ENCODE peak calls at places on chromosomes 5 and 9, in six cellular contexts. P is PC-3, S is mucosa of descending colon, B is GM12865, C is epithelial cell of esophagus, U is neural progenitor cell. R is an unnamed sample.
A peak's percentile ranks its signal among the peaks of the same experiment; 100 is the strongest.

GRCh38 chr5:177447066-177447610 is 524 bp downstream of the PRR7 start:
- DNase-seq in P (peak; percentile 60), B (peak; percentile 81), C (peak; percentile 42), U (peak; percentile 94), S (peak; percentile 66), R (peak; percentile 91)

GRCh38 chr9:120587357-120587756 is 7.4 kb upstream of the CDK5RAP2 start:
- DNase-seq in C (no peak), U (no peak), S (no peak), B (no peak), P (no peak), R (no peak)

GRCh38 chr5:180114304-180115003 is 42.9 kb upstream of the RNF130 start:
- DNase-seq in C (no peak), S (peak; percentile 4), B (no peak), P (no peak), U (no peak), R (no peak)

GRCh38 chr9:85310531-85311070 is 431.2 kb downstream of the AGTPBP1 start:
- DNase-seq in C (no peak), S (no peak), B (no peak), P (no peak), U (no peak), R (no peak)

GRCh38 chr5:115986358-115986757 is 24.1 kb downstream of the LVRN start:
- DNase-seq in S (no peak), U (no peak), P (no peak), B (no peak), C (no peak), R (no peak)

GRCh38 chr5:91840412-91840811 is 457.3 kb upstream of the ARRDC3 start:
- DNase-seq in P (no peak), U (peak; percentile 71), B (no peak), S (no peak), C (no peak), R (no peak)

GRCh38 chr5:105506692-105507277 is 1944.2 kb upstream of the NUDT12 start:
- DNase-seq in S (no peak), U (peak; percentile 55), B (peak; percentile 9), P (peak; percentile 46), C (peak; percentile 54), R (peak; percentile 7)

GRCh38 chr5:3310551-3311340 is 284.9 kb upstream of the IRX1 start:
- DNase-seq in U (peak; percentile 35), P (peak; percentile 6), B (no peak), S (no peak), C (peak; percentile 55), R (no peak)

GRCh38 chr9:127565231-127565630 is 46.8 kb upstream of the STXBP1 start:
- DNase-seq in B (no peak), U (no peak), S (no peak), C (no peak), P (no peak), R (no peak)

GRCh38 chr9:4837768-4838546 is 45.2 kb downstream of the RCL1 start:
- DNase-seq in S (no peak), B (no peak), C (no peak), U (no peak), P (peak; percentile 31), R (no peak)

GRCh38 chr5:32323741-32324140 is 11.0 kb upstream of the MTMR12 start:
- DNase-seq in B (no peak), S (no peak), P (no peak), C (no peak), U (peak; percentile 7), R (no peak)

GRCh38 chr5:120465281-120465961 is 1.3 kb downstream of the PRR16 start:
- DNase-seq in P (peak; percentile 39), B (no peak), U (peak; percentile 73), S (peak; percentile 25), C (peak; percentile 42), R (peak; percentile 19)

GRCh38 chr5:164013077-164013670 is 507.8 kb downstream of the MAT2B start:
- DNase-seq in B (peak; percentile 80), P (peak; percentile 76), C (peak; percentile 78), U (peak; percentile 81), S (no peak), R (peak; percentile 22)

GRCh38 chr5:81506900-81507588 is 113.1 kb upstream of the ACOT12 start:
- DNase-seq in B (peak; percentile 89), P (peak; percentile 65), C (peak; percentile 80), S (no peak), U (peak; percentile 72), R (peak; percentile 78)

GRCh38 chr5:126384985-126385384 is 38.2 kb upstream of the GRAMD2B start:
- DNase-seq in P (peak; percentile 85), U (no peak), S (no peak), B (no peak), C (peak; percentile 70), R (no peak)

GRCh38 chr5:147188200-147189108 is 46.4 kb upstream of the STK32A start:
- DNase-seq in S (no peak), P (peak; percentile 75), B (peak; percentile 63), C (peak; percentile 68), U (peak; percentile 84), R (peak; percentile 43)

GRCh38 chr5:141597814-141598213 is 21.0 kb downstream of the DIAPH1 start:
- DNase-seq in P (no peak), B (no peak), U (no peak), C (no peak), S (no peak), R (no peak)

GRCh38 chr5:151825445-151825844 is 53.7 kb downstream of the G3BP1 start:
- DNase-seq in B (peak; percentile 61), C (peak; percentile 65), S (peak; percentile 30), U (peak; percentile 84), P (peak; percentile 84), R (peak; percentile 36)

GRCh38 chr5:174567506-174568141 is 156.8 kb upstream of the MSX2 start:
- DNase-seq in S (no peak), P (no peak), C (peak; percentile 84), U (no peak), B (no peak), R (no peak)

GRCh38 chr9:125912261-125912660 is 165.1 kb downstream of the PBX3 start:
- DNase-seq in P (no peak), B (no peak), C (no peak), S (no peak), U (no peak), R (no peak)

GRCh38 chr9:85208666-85209065 is 533.1 kb downstream of the AGTPBP1 start:
- DNase-seq in P (no peak), B (no peak), U (no peak), C (no peak), S (no peak), R (no peak)

GRCh38 chr9:109251080-109251775 is 69.6 kb downstream of the EPB41L4B start:
- DNase-seq in B (no peak), C (peak; percentile 91), U (no peak), P (peak; percentile 94), S (peak; percentile 74), R (no peak)

GRCh38 chr5:141343242-141343952 is at the start of gene PCDHGA3:
- DNase-seq in U (no peak), P (no peak), S (no peak), C (peak; percentile 53), B (peak; percentile 21), R (no peak)

GRCh38 chr5:139648205-139649081 is at the start of gene CXXC5:
- DNase-seq in U (peak; percentile 94), S (peak; percentile 90), B (peak; percentile 94), P (peak; percentile 75), C (peak; percentile 82), R (peak; percentile 90)

GRCh38 chr9:4489919-4490704 is at the start of gene SLC1A1:
- DNase-seq in C (peak; percentile 66), U (peak; percentile 72), S (peak; percentile 82), B (peak; percentile 87), P (peak; percentile 63), R (peak; percentile 83)

GRCh38 chr5:90530736-90531487 is 1.5 kb upstream of the LYSMD3 start:
- DNase-seq in B (no peak), C (no peak), U (no peak), S (no peak), P (peak; percentile 32), R (no peak)

GRCh38 chr5:179260324-179261070 is 84.8 kb downstream of the ADAMTS2 start:
- DNase-seq in U (no peak), P (no peak), C (no peak), B (no peak), S (no peak), R (no peak)

GRCh38 chr5:9042241-9042640 is 503.6 kb downstream of the SEMA5A start:
- DNase-seq in P (no peak), S (no peak), U (no peak), B (no peak), C (no peak), R (no peak)

GRCh38 chr9:4691794-4692193 is 12.4 kb downstream of the CDC37L1 start:
- DNase-seq in C (no peak), B (no peak), P (no peak), U (no peak), S (no peak), R (no peak)

GRCh38 chr5:97986069-97986468 is 787.4 kb upstream of the RGMB start:
- DNase-seq in S (no peak), C (peak; percentile 60), U (peak; percentile 27), B (no peak), P (peak; percentile 85), R (no peak)
- TF ChIP-seq CTCF in S (no peak), C (no peak), U (peak; percentile 24), B (no peak), P (peak; percentile 68), R (no peak)

GRCh38 chr9:83199240-83199639 is 136.3 kb upstream of the RASEF start:
- DNase-seq in S (peak; percentile 35), C (peak; percentile 75), P (peak; percentile 56), U (peak; percentile 71), B (peak; percentile 20), R (no peak)
- TF ChIP-seq CTCF in S (no peak), C (peak; percentile 89), P (peak; percentile 66), U (peak; percentile 64), B (no peak), R (no peak)

GRCh38 chr5:181191526-181192336 is 13.3 kb downstream of the TRIM7 start:
- DNase-seq in P (peak; percentile 96), B (peak; percentile 98), U (peak; percentile 97), C (peak; percentile 94), S (peak; percentile 98), R (peak; percentile 96)

GRCh38 chr5:181192337-181193046 is 12.5 kb downstream of the TRIM7 start:
- DNase-seq in B (no peak), C (peak; percentile 30), S (peak; percentile 58), U (no peak), P (peak; percentile 62), R (no peak)

GRCh38 chr5:181189962-181190710 is 14.9 kb downstream of the TRIM7 start:
- DNase-seq in P (no peak), U (peak; percentile 53), B (peak; percentile 47), S (peak; percentile 64), C (no peak), R (no peak)

GRCh38 chr5:181189363-181189961 is 15.5 kb downstream of the TRIM7 start:
- DNase-seq in P (peak; percentile 33), U (peak; percentile 52), B (peak; percentile 62), C (peak; percentile 29), S (peak; percentile 72), R (no peak)

GRCh38 chr5:181190711-181191525 is 14.1 kb downstream of the TRIM7 start:
- DNase-seq in C (peak; percentile 52), P (peak; percentile 37), U (peak; percentile 80), S (peak; percentile 76), B (peak; percentile 70), R (no peak)
- TF ChIP-seq CTCF in C (no peak), P (peak; percentile 46), U (peak; percentile 33), S (no peak), B (peak; percentile 41), R (peak; percentile 45)

GRCh38 chr9:129617167-129617566 is 3.7 kb downstream of the C9orf50 start:
- DNase-seq in C (peak; percentile 83), S (no peak), U (peak; percentile 55), B (peak; percentile 31), P (peak; percentile 54), R (no peak)
- TF ChIP-seq CTCF in C (peak; percentile 73), S (no peak), U (peak; percentile 63), B (peak; percentile 35), P (peak; percentile 60), R (peak; percentile 49)

R was measured in GM13977.